ENCODE peak calls at places on chromosomes 6 and 20, in six cellular contexts. N is hypothalamus; E is stimulated activated CD8-positive, alpha-beta memory T cell treated with anti-CD3 and anti-CD28 coated beads, Interleukin-15, amount 100 ng/mL, for 4 hours; Y is activated CD4-positive, CD25-positive, alpha-beta regulatory T cell; V is T-helper 22 cell; U is stimulated activated CD4-positive, alpha-beta T cell treated with anti-CD3 and anti-CD28 coated beads, Interleukin-4, amount 100 ng/mL, for 24 hours. H is an unnamed sample.

GRCh38 chr20:61768926-61769832 is 296.5 kb downstream of the TAF4 start:
- DNase-seq in N (no peak), E (no peak), Y (no peak), V (no peak), U (no peak), H (no peak)

GRCh38 chr20:24640686-24641085 is 171.3 kb downstream of the SYNDIG1 start:
- DNase-seq in N (no peak), E (no peak), Y (no peak), V (no peak), U (no peak), H (no peak)

GRCh38 chr6:37695857-37696219 is 1.8 kb downstream of the MDGA1 start:
- DNase-seq in N (no peak), E (no peak), Y (no peak), V (no peak), U (no peak), H (no peak)

GRCh38 chr20:14334306-14334930 is 3.0 kb downstream of the FLRT3 start:
- DNase-seq in N (no peak), E (no peak), Y (no peak), V (no peak), U (no peak), H (peak; percentile 1)

GRCh38 chr6:122308074-122308473 is 91.4 kb upstream of the HSF2 start:
- DNase-seq in N (no peak), E (no peak), Y (no peak), V (no peak), U (no peak), H (no peak)

GRCh38 chr20:11076434-11076833 is 402.6 kb upstream of the JAG1 start:
- DNase-seq in N (no peak), E (no peak), Y (no peak), V (no peak), U (no peak), H (no peak)

GRCh38 chr6:38436726-38437465 is 202.8 kb downstream of the BTBD9 start:
- DNase-seq in N (no peak), E (no peak), Y (no peak), V (no peak), U (no peak), H (no peak)

GRCh38 chr6:64227868-64228267 is 592.3 kb downstream of the PHF3 start:
- DNase-seq in N (no peak), E (no peak), Y (no peak), V (no peak), U (no peak), H (no peak)

GRCh38 chr6:15247750-15248450 is 2.0 kb downstream of the JARID2 start:
- DNase-seq in N (peak; percentile 48), E (peak; percentile 38), Y (peak; percentile 62), V (no peak), U (peak; percentile 53), H (peak; percentile 72)

GRCh38 chr6:122059918-122060317 is 339.5 kb upstream of the HSF2 start:
- DNase-seq in N (no peak), E (no peak), Y (no peak), V (no peak), U (no peak), H (no peak)

GRCh38 chr20:35287509-35288324 is 3.1 kb upstream of the EIF6 start:
- DNase-seq in N (no peak), E (no peak), Y (no peak), V (no peak), U (no peak), H (no peak)

GRCh38 chr6:3915076-3915791 is 66.1 kb downstream of the FAM50B start:
- DNase-seq in N (no peak), E (no peak), Y (no peak), V (peak; percentile 2), U (peak; percentile 13), H (peak; percentile 7)

GRCh38 chr20:49112596-49113274 is 66.6 kb downstream of the CSE1L start:
- DNase-seq in N (no peak), E (no peak), Y (no peak), V (no peak), U (no peak), H (no peak)

GRCh38 chr6:157527471-157527907 is 146.5 kb downstream of the ZDHHC14 start:
- DNase-seq in N (no peak), E (no peak), Y (no peak), V (no peak), U (no peak), H (peak; percentile 14)

GRCh38 chr20:49690899-49691620 is 22.6 kb downstream of the B4GALT5 start:
- DNase-seq in N (no peak), E (no peak), Y (no peak), V (no peak), U (no peak), H (no peak)

GRCh38 chr6:110654096-110654820 is 161.0 kb downstream of the CDK19 start:
- DNase-seq in N (no peak), E (no peak), Y (no peak), V (no peak), U (no peak), H (no peak)

GRCh38 chr6:168209420-168209819 is 110.2 kb downstream of the DACT2 start:
- DNase-seq in N (no peak), E (no peak), Y (no peak), V (no peak), U (no peak), H (no peak)

GRCh38 chr20:31934968-31935764 is 16.7 kb downstream of the PDRG1 start:
- DNase-seq in N (no peak), E (no peak), Y (no peak), V (no peak), U (no peak), H (peak; percentile 48)

GRCh38 chr6:75282706-75283105 is 1.9 kb downstream of the TMEM30A start:
- DNase-seq in N (no peak), E (no peak), Y (no peak), V (no peak), U (no peak), H (no peak)

GRCh38 chr6:82415820-82416219 is 52.2 kb downstream of the TPBG start:
- DNase-seq in N (no peak), E (no peak), Y (no peak), V (no peak), U (no peak), H (no peak)

GRCh38 chr6:45458672-45459071 is 80.9 kb upstream of the SUPT3H start:
- DNase-seq in N (no peak), E (no peak), Y (no peak), V (no peak), U (no peak), H (no peak)

GRCh38 chr6:169427856-169428255 is 174.2 kb upstream of the THBS2 start:
- DNase-seq in N (no peak), E (no peak), Y (no peak), V (no peak), U (no peak), H (no peak)

GRCh38 chr20:16518784-16519084 is 54.5 kb downstream of the KIF16B start:
- DNase-seq in N (no peak), E (no peak), Y (no peak), V (no peak), U (no peak), H (no peak)

GRCh38 chr6:25112207-25112874 is 166.8 kb upstream of the CARMIL1 start:
- DNase-seq in N (no peak), E (no peak), Y (no peak), V (no peak), U (no peak), H (no peak)